ENCODE peak calls at places on chromosomes 11 and 22, in seven cellular contexts. O is ascending aorta, I is tibial nerve, P is stomach, V is IMR-90, H is fibroblast of the aortic adventitia, T is HCT116. E is an unnamed sample.

GRCh38 chr11:1109101-1109917 is 34.6 kb downstream of the MUC2 start:
- DNase-seq in O (no peak), I (no peak), P (no peak), V (no peak), H (no peak), T (no peak), E (no peak)

GRCh38 chr11:1774886-1775285 is 11.2 kb upstream of the CTSD start:
- DNase-seq in O (peak; percentile 24), I (no peak), P (no peak), V (no peak), H (no peak), T (no peak), E (no peak)

GRCh38 chr22:33352768-33353167 is 294.6 kb upstream of the SYN3 start:
- DNase-seq in O (no peak), I (no peak), P (no peak), V (no peak), H (no peak), T (no peak), E (no peak)

GRCh38 chr11:41116970-41117369 is 342.5 kb downstream of the LRRC4C start:
- DNase-seq in O (no peak), I (no peak), P (no peak), V (no peak), H (no peak), T (no peak), E (no peak)

GRCh38 chr11:62108017-62108750 is 15.6 kb upstream of the INCENP start:
- DNase-seq in O (no peak), I (no peak), P (no peak), V (peak; percentile 74), H (peak; percentile 87), T (peak; percentile 59), E (peak; percentile 86)

GRCh38 chr11:57735655-57736298 is 5.5 kb upstream of the SELENOH start:
- DNase-seq in O (no peak), I (no peak), P (no peak), V (no peak), H (no peak), T (no peak), E (peak; percentile 9)

GRCh38 chr11:118646393-118646792 is 33.1 kb downstream of the TREH start:
- DNase-seq in O (no peak), I (no peak), P (no peak), V (no peak), H (no peak), T (no peak), E (no peak)

GRCh38 chr11:69443968-69444364 is 37.5 kb upstream of the LINC01488 start:
- DNase-seq in O (no peak), I (no peak), P (no peak), V (peak; percentile 58), H (peak; percentile 43), T (no peak), E (peak; percentile 35)

GRCh38 chr11:59010693-59011092 is 71.4 kb downstream of the GLYATL1 start:
- DNase-seq in O (no peak), I (no peak), P (no peak), V (no peak), H (no peak), T (no peak), E (no peak)

GRCh38 chr11:27317751-27318150 is 45.3 kb downstream of the CCDC34 start:
- DNase-seq in O (no peak), I (no peak), P (no peak), V (peak; percentile 79), H (peak; percentile 44), T (peak; percentile 15), E (peak; percentile 64)

GRCh38 chr11:33773399-33774355 is 643 bp downstream of the FBXO3 start:
- DNase-seq in O (no peak), I (no peak), P (no peak), V (peak; percentile 43), H (peak; percentile 12), T (no peak), E (no peak)

GRCh38 chr11:110909331-110909730 is 197.1 kb upstream of the ARHGAP20 start:
- DNase-seq in O (no peak), I (no peak), P (no peak), V (no peak), H (peak; percentile 30), T (no peak), E (no peak)

GRCh38 chr22:20253161-20253560 is 15.0 kb downstream of the RTN4R start:
- DNase-seq in O (no peak), I (no peak), P (no peak), V (no peak), H (no peak), T (no peak), E (no peak)

GRCh38 chr22:20248461-20248959 is 19.6 kb downstream of the RTN4R start:
- DNase-seq in O (no peak), I (no peak), P (no peak), V (no peak), H (no peak), T (no peak), E (no peak)

GRCh38 chr22:20251981-20252380 is 16.1 kb downstream of the RTN4R start:
- DNase-seq in O (no peak), I (no peak), P (no peak), V (no peak), H (no peak), T (no peak), E (no peak)

GRCh38 chr22:20249797-20250354 is 18.2 kb downstream of the RTN4R start:
- DNase-seq in O (no peak), I (no peak), P (no peak), V (peak; percentile 39), H (peak; percentile 40), T (no peak), E (peak; percentile 46)

GRCh38 chr22:20251491-20251890 is 16.6 kb downstream of the RTN4R start:
- DNase-seq in O (no peak), I (no peak), P (no peak), V (no peak), H (no peak), T (no peak), E (no peak)
- TF ChIP-seq CTCF in O (no peak), I (no peak), P (no peak), V (no peak), H (no peak), T (no peak), E (no peak)

DNA sequence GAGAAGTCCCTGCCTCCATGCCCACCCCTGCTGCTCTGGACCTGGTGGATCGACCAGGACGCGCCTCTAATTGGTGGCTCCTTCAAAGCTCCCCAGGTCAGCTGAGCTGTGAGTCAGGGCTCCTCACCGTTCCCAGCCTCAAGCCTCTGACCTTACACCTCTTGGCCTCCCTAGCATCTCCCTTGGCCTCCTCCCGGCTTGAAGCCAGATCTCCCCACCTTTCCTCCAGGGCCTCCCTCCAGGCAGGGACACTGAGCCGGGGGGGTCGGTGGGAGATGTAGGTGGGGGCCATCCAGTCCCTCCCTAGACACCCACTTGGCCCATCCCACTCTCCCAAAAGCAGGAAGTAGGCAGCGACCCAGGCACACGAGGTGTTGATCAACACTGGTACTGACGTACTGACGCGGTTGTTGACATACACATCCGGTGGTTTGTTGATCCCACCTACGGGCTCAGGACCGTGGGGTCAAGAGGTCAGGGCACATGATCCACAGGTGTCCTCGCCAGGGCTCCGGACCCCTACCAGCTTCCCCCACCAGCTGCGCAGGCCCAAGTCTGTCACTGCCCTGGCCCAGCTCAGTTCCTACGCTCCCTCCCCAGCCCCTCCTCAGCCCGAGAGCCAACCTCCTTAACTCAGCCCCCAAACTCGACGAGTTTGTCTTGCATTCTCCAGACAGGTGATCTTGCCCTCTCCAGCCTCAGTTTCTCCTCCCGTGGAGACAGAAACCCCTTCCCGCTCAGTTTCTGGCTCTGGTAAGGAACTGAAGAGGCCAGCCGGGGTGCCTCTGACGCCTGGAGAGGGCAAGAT is 765 bp downstream of the ATG2A start:
- DNase-seq in O (no peak), I (no peak), P (peak; percentile 52), V (peak; percentile 33), H (peak; percentile 50), T (no peak), E (peak; percentile 59)
- H3K4me3 ChIP-seq in O (peak overlapping the region; percentile 92), I (peak overlapping the region; percentile 88), P (peak overlapping the region; percentile 69), V (peak overlapping the region; percentile 78), H (peak overlapping the region; percentile 99), T (peak overlapping the region; percentile 84), E (peak overlapping the region; percentile 76)

GRCh38 chr11:30445056-30445455 is 122.2 kb downstream of the ARL14EP start:
- DNase-seq in O (no peak), I (no peak), P (no peak), V (no peak), H (no peak), T (no peak), E (no peak)
- TF ChIP-seq CTCF in O (no peak), I (no peak), P (no peak), V (no peak), H (no peak), T (no peak), E (no peak)

GRCh38 chr11:128519353-128519752 is 68.0 kb downstream of the ETS1 start:
- DNase-seq in O (no peak), I (no peak), P (no peak), V (no peak), H (no peak), T (no peak), E (no peak)
- H3K4me3 ChIP-seq in O (peak overlapping the region; percentile 84), I (peak overlapping the region; percentile 0), P (peak overlapping the region; percentile 84), V (peak overlapping the region; percentile 43), H (peak overlapping the region; percentile 52), T (no peak overlapping the region), E (peak overlapping the region; percentile 82)

GRCh38 chr22:46600397-46600796 is 19.8 kb upstream of the GRAMD4 start:
- DNase-seq in O (no peak), I (no peak), P (no peak), V (no peak), H (no peak), T (no peak), E (no peak)

GRCh38 chr22:46596032-46596441 is 24.1 kb upstream of the GRAMD4 start:
- DNase-seq in O (peak; percentile 82), I (peak; percentile 58), P (no peak), V (no peak), H (no peak), T (no peak), E (no peak)

GRCh38 chr22:46598224-46598623 is 22.0 kb upstream of the GRAMD4 start:
- DNase-seq in O (no peak), I (no peak), P (no peak), V (no peak), H (no peak), T (no peak), E (no peak)

GRCh38 chr22:46596819-46597218 is 23.4 kb upstream of the GRAMD4 start:
- DNase-seq in O (no peak), I (no peak), P (peak; percentile 97), V (no peak), H (no peak), T (peak; percentile 76), E (no peak)

DNA sequence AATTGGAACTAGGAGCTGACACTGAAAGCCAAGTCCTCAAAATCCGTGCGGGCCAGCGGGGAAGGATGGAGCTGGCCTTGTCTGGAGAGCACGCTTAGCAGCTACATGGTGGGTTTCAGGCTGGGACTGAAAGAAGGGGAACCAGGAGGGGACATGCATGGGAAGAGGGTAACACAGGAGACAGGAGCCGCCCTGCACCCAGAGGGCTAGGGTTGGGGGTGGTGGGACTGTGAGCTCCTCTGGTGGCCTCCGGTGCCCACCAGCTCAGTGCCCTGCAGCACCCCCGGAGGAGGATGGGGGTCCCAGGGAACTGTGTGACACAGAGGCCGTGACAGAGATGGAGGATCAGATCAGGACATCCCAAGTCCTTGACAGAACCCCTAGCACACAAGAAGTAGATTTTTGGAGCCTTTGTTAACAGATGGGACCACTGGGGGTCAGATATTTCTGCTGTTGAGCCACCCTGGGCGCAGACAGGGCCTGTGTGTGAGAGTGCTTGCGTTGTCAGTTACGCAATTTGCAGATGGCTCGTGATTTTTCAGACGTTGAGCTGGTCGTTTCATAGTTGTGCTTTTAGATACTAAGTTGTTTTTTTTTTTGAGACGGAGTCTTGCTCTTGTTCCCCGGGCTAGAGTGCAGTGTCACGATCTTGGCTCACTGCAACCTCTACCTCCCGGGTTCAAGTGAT is 21.3 kb upstream of the GRAMD4 start:
- DNase-seq in O (no peak), I (no peak), P (no peak), V (peak; percentile 33), H (no peak), T (no peak), E (peak; percentile 63)
- TF ChIP-seq CTCF in O (no peak), I (no peak), P (no peak), V (no peak), H (no peak), T (no peak), E (no peak)